ENCODE peak calls at places on chromosome 5, in ten cellular contexts. One of them, this sample, is unnamed.
A peak's percentile ranks its signal among the peaks of the same experiment; 100 is the strongest.

GRCh38 chr5:9544502-9545300 is 1.2 kb downstream of the SEMA5A start:
- DNase-seq in left ventricle myocardium superior: peak; percentile 91
- DNase-seq in SJSA1: peak; percentile 92
- DNase-seq in esophagus squamous epithelium: no peak
- DNase-seq in left colon: peak; percentile 79
- DNase-seq in stimulated activated effector memory CD8-positive, alpha-beta T cell treated with anti-CD3 and anti-CD28 coated beads, Interleukin-12 subunit alpha, Interleukin-12 subunit beta, amount 100 ng/mL, for 72 hours: no peak
- DNase-seq in hypothalamus: peak; percentile 80
- DNase-seq in CD4-positive, alpha-beta memory T cell: peak; percentile 22
- DNase-seq in activated CD4-positive, alpha-beta T cell treated with anti-CD3 and anti-CD28 coated beads for 1 hour: no peak
- DNase-seq in GM23248: peak; percentile 93
- DNase-seq in this sample: no peak

GRCh38 chr5:173229381-173229959 is 5.5 kb downstream of the NKX2-5 start:
- DNase-seq in left ventricle myocardium superior: peak; percentile 33
- DNase-seq in SJSA1: no peak
- DNase-seq in esophagus squamous epithelium: no peak
- DNase-seq in left colon: no peak
- DNase-seq in stimulated activated effector memory CD8-positive, alpha-beta T cell treated with anti-CD3 and anti-CD28 coated beads, Interleukin-12 subunit alpha, Interleukin-12 subunit beta, amount 100 ng/mL, for 72 hours: no peak
- DNase-seq in hypothalamus: no peak
- DNase-seq in CD4-positive, alpha-beta memory T cell: no peak
- DNase-seq in activated CD4-positive, alpha-beta T cell treated with anti-CD3 and anti-CD28 coated beads for 1 hour: no peak
- DNase-seq in GM23248: no peak
- DNase-seq in this sample: no peak

GRCh38 chr5:154778534-154778933 is 23.4 kb downstream of the LARP1 start:
- DNase-seq in left ventricle myocardium superior: peak; percentile 41
- DNase-seq in SJSA1: no peak
- DNase-seq in esophagus squamous epithelium: no peak
- DNase-seq in left colon: no peak
- DNase-seq in stimulated activated effector memory CD8-positive, alpha-beta T cell treated with anti-CD3 and anti-CD28 coated beads, Interleukin-12 subunit alpha, Interleukin-12 subunit beta, amount 100 ng/mL, for 72 hours: no peak
- DNase-seq in hypothalamus: no peak
- DNase-seq in CD4-positive, alpha-beta memory T cell: no peak
- DNase-seq in activated CD4-positive, alpha-beta T cell treated with anti-CD3 and anti-CD28 coated beads for 1 hour: no peak
- DNase-seq in GM23248: no peak
- DNase-seq in this sample: no peak

GRCh38 chr5:160174780-160175437 is 54.4 kb upstream of the FABP6 start:
- DNase-seq in left ventricle myocardium superior: no peak
- DNase-seq in SJSA1: no peak
- DNase-seq in esophagus squamous epithelium: no peak
- DNase-seq in left colon: no peak
- DNase-seq in stimulated activated effector memory CD8-positive, alpha-beta T cell treated with anti-CD3 and anti-CD28 coated beads, Interleukin-12 subunit alpha, Interleukin-12 subunit beta, amount 100 ng/mL, for 72 hours: no peak
- DNase-seq in hypothalamus: no peak
- DNase-seq in CD4-positive, alpha-beta memory T cell: no peak
- DNase-seq in activated CD4-positive, alpha-beta T cell treated with anti-CD3 and anti-CD28 coated beads for 1 hour: no peak
- DNase-seq in GM23248: no peak
- DNase-seq in this sample: no peak

GRCh38 chr5:38420691-38421395 is 135.6 kb downstream of the LIFR start:
- DNase-seq in left ventricle myocardium superior: peak; percentile 58
- DNase-seq in SJSA1: peak; percentile 60
- DNase-seq in esophagus squamous epithelium: no peak
- DNase-seq in left colon: no peak
- DNase-seq in stimulated activated effector memory CD8-positive, alpha-beta T cell treated with anti-CD3 and anti-CD28 coated beads, Interleukin-12 subunit alpha, Interleukin-12 subunit beta, amount 100 ng/mL, for 72 hours: peak; percentile 55
- DNase-seq in hypothalamus: peak; percentile 36
- DNase-seq in CD4-positive, alpha-beta memory T cell: no peak
- DNase-seq in activated CD4-positive, alpha-beta T cell treated with anti-CD3 and anti-CD28 coated beads for 1 hour: no peak
- DNase-seq in GM23248: peak; percentile 85
- DNase-seq in this sample: no peak

GRCh38 chr5:173010021-173010420 is 26.4 kb downstream of the ATP6V0E1 start:
- DNase-seq in left ventricle myocardium superior: no peak
- DNase-seq in SJSA1: no peak
- DNase-seq in esophagus squamous epithelium: no peak
- DNase-seq in left colon: no peak
- DNase-seq in stimulated activated effector memory CD8-positive, alpha-beta T cell treated with anti-CD3 and anti-CD28 coated beads, Interleukin-12 subunit alpha, Interleukin-12 subunit beta, amount 100 ng/mL, for 72 hours: no peak
- DNase-seq in hypothalamus: no peak
- DNase-seq in CD4-positive, alpha-beta memory T cell: no peak
- DNase-seq in activated CD4-positive, alpha-beta T cell treated with anti-CD3 and anti-CD28 coated beads for 1 hour: no peak
- DNase-seq in GM23248: peak; percentile 58
- DNase-seq in this sample: no peak

GRCh38 chr5:1746371-1747078 is 53.1 kb downstream of the MRPL36 start:
- DNase-seq in left ventricle myocardium superior: no peak
- DNase-seq in SJSA1: peak; percentile 48
- DNase-seq in esophagus squamous epithelium: no peak
- DNase-seq in left colon: no peak
- DNase-seq in stimulated activated effector memory CD8-positive, alpha-beta T cell treated with anti-CD3 and anti-CD28 coated beads, Interleukin-12 subunit alpha, Interleukin-12 subunit beta, amount 100 ng/mL, for 72 hours: no peak
- DNase-seq in hypothalamus: no peak
- DNase-seq in CD4-positive, alpha-beta memory T cell: no peak
- DNase-seq in activated CD4-positive, alpha-beta T cell treated with anti-CD3 and anti-CD28 coated beads for 1 hour: no peak
- DNase-seq in GM23248: no peak
- DNase-seq in this sample: no peak

GRCh38 chr5:43063731-43064171 is 23.6 kb upstream of the ANXA2R start:
- DNase-seq in left ventricle myocardium superior: peak; percentile 35
- DNase-seq in SJSA1: peak; percentile 66
- DNase-seq in esophagus squamous epithelium: no peak
- DNase-seq in left colon: no peak
- DNase-seq in stimulated activated effector memory CD8-positive, alpha-beta T cell treated with anti-CD3 and anti-CD28 coated beads, Interleukin-12 subunit alpha, Interleukin-12 subunit beta, amount 100 ng/mL, for 72 hours: no peak
- DNase-seq in hypothalamus: no peak
- DNase-seq in CD4-positive, alpha-beta memory T cell: no peak
- DNase-seq in activated CD4-positive, alpha-beta T cell treated with anti-CD3 and anti-CD28 coated beads for 1 hour: no peak
- DNase-seq in GM23248: peak; percentile 9
- DNase-seq in this sample: no peak

GRCh38 chr5:120452471-120452870 is 11.6 kb upstream of the PRR16 start:
- DNase-seq in left ventricle myocardium superior: no peak
- DNase-seq in SJSA1: no peak
- DNase-seq in esophagus squamous epithelium: no peak
- DNase-seq in left colon: no peak
- DNase-seq in stimulated activated effector memory CD8-positive, alpha-beta T cell treated with anti-CD3 and anti-CD28 coated beads, Interleukin-12 subunit alpha, Interleukin-12 subunit beta, amount 100 ng/mL, for 72 hours: no peak
- DNase-seq in hypothalamus: no peak
- DNase-seq in CD4-positive, alpha-beta memory T cell: no peak
- DNase-seq in activated CD4-positive, alpha-beta T cell treated with anti-CD3 and anti-CD28 coated beads for 1 hour: no peak
- DNase-seq in GM23248: peak; percentile 20
- DNase-seq in this sample: no peak

GRCh38 chr5:147084702-147085101 is 150.1 kb upstream of the STK32A start:
- DNase-seq in left ventricle myocardium superior: no peak
- DNase-seq in SJSA1: no peak
- DNase-seq in esophagus squamous epithelium: no peak
- DNase-seq in left colon: no peak
- DNase-seq in stimulated activated effector memory CD8-positive, alpha-beta T cell treated with anti-CD3 and anti-CD28 coated beads, Interleukin-12 subunit alpha, Interleukin-12 subunit beta, amount 100 ng/mL, for 72 hours: no peak
- DNase-seq in hypothalamus: peak; percentile 64
- DNase-seq in CD4-positive, alpha-beta memory T cell: no peak
- DNase-seq in activated CD4-positive, alpha-beta T cell treated with anti-CD3 and anti-CD28 coated beads for 1 hour: no peak
- DNase-seq in GM23248: no peak
- DNase-seq in this sample: no peak

GRCh38 chr5:159510282-159510681 is 180.0 kb upstream of the IL12B start:
- DNase-seq in left ventricle myocardium superior: peak; percentile 90
- DNase-seq in SJSA1: peak; percentile 83
- DNase-seq in esophagus squamous epithelium: no peak
- DNase-seq in left colon: no peak
- DNase-seq in stimulated activated effector memory CD8-positive, alpha-beta T cell treated with anti-CD3 and anti-CD28 coated beads, Interleukin-12 subunit alpha, Interleukin-12 subunit beta, amount 100 ng/mL, for 72 hours: no peak
- DNase-seq in hypothalamus: no peak
- DNase-seq in CD4-positive, alpha-beta memory T cell: no peak
- DNase-seq in activated CD4-positive, alpha-beta T cell treated with anti-CD3 and anti-CD28 coated beads for 1 hour: no peak
- DNase-seq in GM23248: peak; percentile 88
- DNase-seq in this sample: no peak

GRCh38 chr5:59500014-59500413 is 393.5 kb downstream of the PDE4D start:
- DNase-seq in left ventricle myocardium superior: no peak
- DNase-seq in SJSA1: no peak
- DNase-seq in esophagus squamous epithelium: no peak
- DNase-seq in left colon: no peak
- DNase-seq in stimulated activated effector memory CD8-positive, alpha-beta T cell treated with anti-CD3 and anti-CD28 coated beads, Interleukin-12 subunit alpha, Interleukin-12 subunit beta, amount 100 ng/mL, for 72 hours: no peak
- DNase-seq in hypothalamus: no peak
- DNase-seq in CD4-positive, alpha-beta memory T cell: no peak
- DNase-seq in activated CD4-positive, alpha-beta T cell treated with anti-CD3 and anti-CD28 coated beads for 1 hour: no peak
- DNase-seq in GM23248: no peak
- DNase-seq in this sample: no peak

GRCh38 chr5:108726446-108727091 is 21.1 kb upstream of the FER start:
- DNase-seq in left ventricle myocardium superior: no peak
- DNase-seq in SJSA1: no peak
- DNase-seq in esophagus squamous epithelium: no peak
- DNase-seq in left colon: no peak
- DNase-seq in stimulated activated effector memory CD8-positive, alpha-beta T cell treated with anti-CD3 and anti-CD28 coated beads, Interleukin-12 subunit alpha, Interleukin-12 subunit beta, amount 100 ng/mL, for 72 hours: no peak
- DNase-seq in hypothalamus: no peak
- DNase-seq in CD4-positive, alpha-beta memory T cell: no peak
- DNase-seq in activated CD4-positive, alpha-beta T cell treated with anti-CD3 and anti-CD28 coated beads for 1 hour: no peak
- DNase-seq in GM23248: peak; percentile 55
- DNase-seq in this sample: no peak

GRCh38 chr5:95728494-95729114 is 2.5 kb upstream of the RHOBTB3 start:
- DNase-seq in left ventricle myocardium superior: no peak
- DNase-seq in SJSA1: no peak
- DNase-seq in esophagus squamous epithelium: no peak
- DNase-seq in left colon: no peak
- DNase-seq in stimulated activated effector memory CD8-positive, alpha-beta T cell treated with anti-CD3 and anti-CD28 coated beads, Interleukin-12 subunit alpha, Interleukin-12 subunit beta, amount 100 ng/mL, for 72 hours: no peak
- DNase-seq in hypothalamus: no peak
- DNase-seq in CD4-positive, alpha-beta memory T cell: no peak
- DNase-seq in activated CD4-positive, alpha-beta T cell treated with anti-CD3 and anti-CD28 coated beads for 1 hour: no peak
- DNase-seq in GM23248: peak; percentile 19
- DNase-seq in this sample: no peak

GRCh38 chr5:163161512-163161911 is 275.9 kb upstream of the CCNG1 start:
- DNase-seq in left ventricle myocardium superior: no peak
- DNase-seq in SJSA1: no peak
- DNase-seq in esophagus squamous epithelium: no peak
- DNase-seq in left colon: no peak
- DNase-seq in stimulated activated effector memory CD8-positive, alpha-beta T cell treated with anti-CD3 and anti-CD28 coated beads, Interleukin-12 subunit alpha, Interleukin-12 subunit beta, amount 100 ng/mL, for 72 hours: no peak
- DNase-seq in hypothalamus: no peak
- DNase-seq in CD4-positive, alpha-beta memory T cell: no peak
- DNase-seq in activated CD4-positive, alpha-beta T cell treated with anti-CD3 and anti-CD28 coated beads for 1 hour: no peak
- DNase-seq in GM23248: no peak
- DNase-seq in this sample: no peak

This sample was measured in activated B cell treated with CpG ODN at 0.5 μM for 24 hours.